ENCODE peak calls at places on chromosomes 6 and 20, in eight cellular contexts. Q is cardiac muscle cell; S is aorta; W is naive thymus-derived CD4-positive, alpha-beta T cell; B is lower lobe of right lung; K is GM23248; U is breast epithelium; A is heart right ventricle. N is an unnamed sample.
A peak's percentile ranks its signal among the peaks of the same experiment; 100 is the strongest.

GRCh38 chr6:14984454-14984853 is 261.4 kb upstream of the JARID2 start:
- DNase-seq in Q (peak; percentile 77), S (no peak), W (no peak), B (peak; percentile 53), K (peak; percentile 73), U (peak; percentile 24), A (no peak), N (no peak)

GRCh38 chr6:138563650-138564049 is 64.4 kb upstream of the NHSL1 start:
- DNase-seq in Q (no peak), S (no peak), W (no peak), B (no peak), K (no peak), U (no peak), A (no peak), N (no peak)

GRCh38 chr20:38581013-38581412 is at the start of gene ADIG:
- DNase-seq in Q (no peak), S (no peak), W (no peak), B (no peak), K (peak; percentile 45), U (peak; percentile 58), A (peak; percentile 62), N (no peak)

GRCh38 chr20:63015665-63016361 is 9.0 kb upstream of the BHLHE23 start:
- DNase-seq in Q (no peak), S (peak; percentile 63), W (no peak), B (peak; percentile 32), K (no peak), U (no peak), A (peak; percentile 5), N (no peak)

GRCh38 chr6:25010917-25011625 is 75.3 kb upstream of the RIPOR2 start:
- DNase-seq in Q (peak; percentile 64), S (no peak), W (no peak), B (no peak), K (peak; percentile 71), U (no peak), A (no peak), N (no peak)

GRCh38 chr20:46931699-46932098 is 37.1 kb downstream of the EYA2 start:
- DNase-seq in Q (no peak), S (no peak), W (no peak), B (no peak), K (peak; percentile 64), U (no peak), A (no peak), N (no peak)

GRCh38 chr6:66948106-66948505 is 1241.1 kb upstream of the EYS start:
- DNase-seq in Q (peak; percentile 52), S (no peak), W (no peak), B (no peak), K (no peak), U (no peak), A (no peak), N (no peak)

GRCh38 chr20:25341716-25342680 is 48.6 kb downstream of the ABHD12 start:
- DNase-seq in Q (no peak), S (no peak), W (no peak), B (no peak), K (peak; percentile 28), U (no peak), A (no peak), N (no peak)

GRCh38 chr6:28635547-28636158 is 110.0 kb downstream of the GPX5 start:
- DNase-seq in Q (no peak), S (no peak), W (no peak), B (no peak), K (peak; percentile 4), U (no peak), A (no peak), N (no peak)

GRCh38 chr6:36309212-36309611 is 27.5 kb downstream of the BNIP5 start:
- DNase-seq in Q (no peak), S (no peak), W (no peak), B (no peak), K (no peak), U (no peak), A (no peak), N (no peak)

GRCh38 chr20:55057779-55058415 is 582.5 kb downstream of the DOK5 start:
- DNase-seq in Q (no peak), S (no peak), W (no peak), B (no peak), K (no peak), U (no peak), A (no peak), N (no peak)

GRCh38 chr6:138944412-138944811 is 43.6 kb downstream of the REPS1 start:
- DNase-seq in Q (peak; percentile 67), S (no peak), W (peak; percentile 35), B (no peak), K (peak; percentile 72), U (no peak), A (no peak), N (no peak)

GRCh38 chr20:49282584-49283171 is 4.8 kb upstream of the ZNFX1 start:
- DNase-seq in Q (no peak), S (no peak), W (no peak), B (no peak), K (peak; percentile 18), U (no peak), A (no peak), N (no peak)

GRCh38 chr20:49285233-49285668 is 7.4 kb upstream of the ZNFX1 start:
- DNase-seq in Q (no peak), S (no peak), W (no peak), B (no peak), K (no peak), U (no peak), A (no peak), N (no peak)

GRCh38 chr20:49283176-49283702 is 5.4 kb upstream of the ZNFX1 start:
- DNase-seq in Q (no peak), S (no peak), W (no peak), B (no peak), K (no peak), U (no peak), A (no peak), N (no peak)

GRCh38 chr20:49284818-49285217 is 7.0 kb upstream of the ZNFX1 start:
- DNase-seq in Q (no peak), S (no peak), W (no peak), B (no peak), K (no peak), U (no peak), A (no peak), N (no peak)

GRCh38 chr20:49283703-49284625 is 6.1 kb upstream of the ZNFX1 start:
- DNase-seq in Q (no peak), S (no peak), W (no peak), B (no peak), K (peak; percentile 8), U (no peak), A (no peak), N (no peak)
- H3K9me3 ChIP-seq in Q (no peaks in the 10 kb centered on the region), S (peaks cover 14% of the 10 kb centered on the region), W (peaks cover 89% of the 10 kb centered on the region), B (peaks cover 47% of the 10 kb centered on the region), K (no peaks in the 10 kb centered on the region), U (peaks cover 50% of the 10 kb centered on the region), A (peaks cover 64% of the 10 kb centered on the region), N (peaks cover 83% of the 10 kb centered on the region)

DNA sequence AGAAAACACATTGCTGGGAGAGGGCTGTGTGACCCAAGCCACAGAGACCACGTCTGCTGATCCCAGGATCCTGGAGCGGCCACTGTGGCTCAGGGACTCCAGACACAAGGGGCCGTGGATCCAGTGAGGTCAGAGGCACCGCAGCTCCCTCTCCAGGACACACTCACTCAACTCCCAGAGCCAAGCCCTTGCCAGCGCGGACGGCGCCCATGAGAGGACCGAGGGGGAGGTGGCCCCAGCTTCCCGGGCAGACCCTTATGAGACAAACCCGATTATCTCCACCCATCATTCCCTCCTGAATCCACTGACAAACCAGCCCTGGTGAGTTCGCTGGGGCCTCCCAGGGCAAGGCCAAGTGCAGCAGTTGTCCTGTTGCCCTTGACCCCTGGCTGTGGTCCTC is 201.2 kb downstream of the TAF4 start:
- DNase-seq in Q (no peak), S (no peak), W (no peak), B (no peak), K (no peak), U (no peak), A (no peak), N (no peak)
- H3K9me3 ChIP-seq in Q (no peaks in the 10 kb centered on the region), S (no peaks in the 10 kb centered on the region), W (peaks cover 21% of the 10 kb centered on the region), B (no peaks in the 10 kb centered on the region), K (no peaks in the 10 kb centered on the region), U (no peaks in the 10 kb centered on the region), A (no peaks in the 10 kb centered on the region), N (no peaks in the 10 kb centered on the region)

GRCh38 chr6:159508966-159509365 is 184.1 kb downstream of the SOD2 start:
- DNase-seq in Q (no peak), S (no peak), W (no peak), B (no peak), K (no peak), U (no peak), A (no peak), N (no peak)
- H3K9me3 ChIP-seq in Q (no peaks in the 10 kb centered on the region), S (no peaks in the 10 kb centered on the region), W (no peaks in the 10 kb centered on the region), B (no peaks in the 10 kb centered on the region), K (no peaks in the 10 kb centered on the region), U (no peaks in the 10 kb centered on the region), A (no peaks in the 10 kb centered on the region), N (no peaks in the 10 kb centered on the region)

GRCh38 chr6:9518433-9518832 is 896.4 kb downstream of the TFAP2A start:
- DNase-seq in Q (no peak), S (no peak), W (no peak), B (no peak), K (no peak), U (no peak), A (no peak), N (no peak)

GRCh38 chr6:9517806-9518205 is 897.1 kb downstream of the TFAP2A start:
- DNase-seq in Q (no peak), S (no peak), W (no peak), B (no peak), K (no peak), U (no peak), A (no peak), N (no peak)

GRCh38 chr6:9521152-9521530 is 893.7 kb downstream of the TFAP2A start:
- DNase-seq in Q (no peak), S (no peak), W (no peak), B (no peak), K (no peak), U (no peak), A (no peak), N (no peak)

GRCh38 chr6:9522101-9522500 is 892.8 kb downstream of the TFAP2A start:
- DNase-seq in Q (peak; percentile 21), S (no peak), W (no peak), B (no peak), K (no peak), U (no peak), A (no peak), N (no peak)

GRCh38 chr6:9520417-9521151 is 894.3 kb downstream of the TFAP2A start:
- DNase-seq in Q (peak; percentile 82), S (no peak), W (no peak), B (no peak), K (peak; percentile 87), U (no peak), A (no peak), N (no peak)
- H3K9me3 ChIP-seq in Q (no peaks in the 10 kb centered on the region), S (no peaks in the 10 kb centered on the region), W (no peaks in the 10 kb centered on the region), B (no peaks in the 10 kb centered on the region), K (no peaks in the 10 kb centered on the region), U (no peaks in the 10 kb centered on the region), A (no peaks in the 10 kb centered on the region), N (no peaks in the 10 kb centered on the region)

GRCh38 chr20:30812739-30813411 is 444.6 kb upstream of the DEFB115 start:
- DNase-seq in Q (no peak), S (no peak), W (no peak), B (no peak), K (no peak), U (no peak), A (no peak), N (no peak)

GRCh38 chr20:30811896-30812671 is 445.4 kb upstream of the DEFB115 start:
- DNase-seq in Q (peak; percentile 68), S (no peak), W (no peak), B (peak; percentile 73), K (peak; percentile 65), U (no peak), A (peak; percentile 24), N (no peak)

GRCh38 chr20:30815577-30816181 is 441.8 kb upstream of the DEFB115 start:
- DNase-seq in Q (no peak), S (no peak), W (no peak), B (peak; percentile 47), K (no peak), U (no peak), A (no peak), N (no peak)

GRCh38 chr20:30816182-30816645 is 441.2 kb upstream of the DEFB115 start:
- DNase-seq in Q (peak; percentile 68), S (no peak), W (no peak), B (peak; percentile 59), K (peak; percentile 76), U (no peak), A (peak; percentile 52), N (no peak)
- H3K9me3 ChIP-seq in Q (peaks cover 7% of the 10 kb centered on the region), S (no peaks in the 10 kb centered on the region), W (peaks cover 19% of the 10 kb centered on the region), B (no peaks in the 10 kb centered on the region), K (no peaks in the 10 kb centered on the region), U (peaks cover 24% of the 10 kb centered on the region), A (peaks cover 9% of the 10 kb centered on the region), N (no peaks in the 10 kb centered on the region)

N was measured in T-helper 17 cell.